ENCODE peak calls at places on chromosome 22, in four cellular contexts. K is A549, R is IMR-90, H is K562. S is an unnamed sample.

GRCh38 chr22:50218996-50219727 is 18.4 kb downstream of the SELENOO start:
- DNase-seq in H (peak; percentile 81), K (peak; percentile 42), R (peak; percentile 74), S (peak; percentile 32)

GRCh38 chr22:31818481-31819392 is 64.9 kb downstream of the DEPDC5 start:
- DNase-seq in R (peak; percentile 48), H (no peak), K (peak; percentile 12), S (no peak)

GRCh38 chr22:23503142-23503541 is 76.9 kb downstream of the IGLL1 start:
- DNase-seq in R (no peak), H (no peak), K (no peak), S (no peak)

GRCh38 chr22:37680191-37680851 is 4.9 kb downstream of the LGALS1 start:
- DNase-seq in K (no peak), H (no peak), R (peak; percentile 23), S (no peak)

GRCh38 chr22:43476751-43477150 is 64.9 kb downstream of the MPPED1 start:
- DNase-seq in K (no peak), H (no peak), R (no peak), S (no peak)

GRCh38 chr22:23066200-23067022 is 3.9 kb upstream of the GNAZ start:
- DNase-seq in R (no peak), H (no peak), K (no peak), S (no peak)

GRCh38 chr22:29702025-29702930 is 17.5 kb upstream of the CABP7 start:
- DNase-seq in R (peak; percentile 11), H (no peak), K (peak; percentile 29), S (no peak)

GRCh38 chr22:37676691-37677627 is 1.5 kb downstream of the LGALS1 start:
- DNase-seq in R (peak; percentile 98), K (peak; percentile 83), H (peak; percentile 77), S (peak; percentile 75)

GRCh38 chr22:46622081-46622521 is 1.9 kb downstream of the GRAMD4 start:
- DNase-seq in R (no peak), H (no peak), K (no peak), S (no peak)

GRCh38 chr22:36330655-36331305 is 57.0 kb downstream of the MYH9 start:
- DNase-seq in R (peak; percentile 63), H (no peak), K (no peak), S (no peak)

GRCh38 chr22:50306753-50307749 is at the start of gene PLXNB2:
- DNase-seq in K (peak; percentile 77), H (peak; percentile 83), R (peak; percentile 80), S (peak; percentile 68)

GRCh38 chr22:38034278-38034882 is 22.8 kb upstream of the PICK1 start:
- DNase-seq in H (peak; percentile 81), K (peak; percentile 82), R (peak; percentile 91), S (peak; percentile 50)

GRCh38 chr22:27086728-27087450 is 429.5 kb downstream of the MIAT start:
- DNase-seq in R (no peak), H (no peak), K (no peak), S (no peak)

GRCh38 chr22:39341179-39341578 is 8.6 kb upstream of the SYNGR1 start:
- DNase-seq in K (no peak), R (no peak), H (no peak), S (no peak)

GRCh38 chr22:42959472-42960145 is 55.3 kb downstream of the PACSIN2 start:
- DNase-seq in H (peak; percentile 34), K (peak; percentile 79), R (peak; percentile 88), S (peak; percentile 92)

GRCh38 chr22:49827853-49828598 is at the start of gene BRD1:
- DNase-seq in K (peak; percentile 51), R (peak; percentile 61), H (no peak), S (no peak)

GRCh38 chr22:46996595-46997310 is 234.3 kb downstream of the TBC1D22A start:
- DNase-seq in H (peak; percentile 11), R (no peak), K (peak; percentile 17), S (peak; percentile 38)

GRCh38 chr22:20118572-20119020 is 1.6 kb upstream of the TRMT2A start:
- DNase-seq in H (peak; percentile 83), R (no peak), K (no peak), S (no peak)
- TF ChIP-seq SMC3 in H (peak; percentile 8), R (no peak), K (no peak), S (no peak)

DNA sequence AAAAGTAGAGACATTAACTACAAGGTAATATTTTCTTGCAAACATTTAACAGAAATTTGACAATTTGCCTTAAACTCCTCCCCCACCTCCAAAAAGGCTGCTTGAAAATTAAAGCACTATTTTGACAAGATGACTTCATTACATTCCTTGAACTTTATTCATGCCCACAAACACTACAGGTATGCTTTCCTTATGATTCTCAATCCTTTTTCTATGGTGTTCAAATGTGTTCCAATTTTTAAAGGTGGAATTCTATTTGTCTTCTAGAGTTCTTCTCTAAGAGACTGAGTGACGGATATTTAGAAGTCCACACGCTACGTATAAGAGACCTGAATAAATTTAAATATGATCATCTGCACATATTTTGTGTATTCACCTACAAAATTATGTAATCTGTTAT is 69.4 kb downstream of the MRTFA start:
- DNase-seq in R (peak; percentile 59), K (no peak), H (no peak), S (no peak)
- TF ChIP-seq SMC3 in R (no peak), K (no peak), H (no peak), S (no peak)

DNA sequence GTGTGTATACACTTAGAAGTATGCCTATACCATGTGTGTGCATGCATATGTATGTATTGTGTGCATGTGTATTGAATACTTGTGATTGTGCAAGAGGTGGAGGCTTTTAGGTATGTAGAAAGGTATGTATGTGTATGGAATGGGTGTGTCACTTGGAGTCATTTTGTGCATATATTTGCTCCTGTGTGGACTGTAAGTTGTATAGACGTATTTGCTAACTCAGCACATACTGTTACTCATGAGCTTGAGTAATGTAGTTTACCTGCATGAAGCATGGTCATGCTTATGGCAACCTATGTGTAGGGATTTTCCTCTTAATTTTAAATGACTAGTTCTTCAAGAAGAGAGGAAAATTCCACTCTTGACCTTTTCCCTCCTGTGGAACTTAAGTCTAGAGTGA is 507.6 kb upstream of the LARGE1 start:
- DNase-seq in H (no peak), K (no peak), R (no peak), S (no peak)
- TF ChIP-seq SMC3 in H (no peak), K (no peak), R (no peak), S (no peak)

GRCh38 chr22:41863472-41863871 is 30.6 kb downstream of the SREBF2 start:
- DNase-seq in K (no peak), H (no peak), R (no peak), S (no peak)
- TF ChIP-seq SMC3 in K (no peak), H (no peak), R (no peak), S (no peak)

GRCh38 chr22:48240165-48240934 is 1477.9 kb downstream of the TBC1D22A start:
- DNase-seq in H (peak; percentile 10), R (no peak), K (no peak), S (no peak)
- TF ChIP-seq SMC3 in H (no peak), R (no peak), K (no peak), S (no peak)